ENCODE peak calls at places on chromosomes 16 and 17, in eight cellular contexts. H, I, D, N, E, G, T and M are unnamed samples.

GRCh38 chr17:67779098-67779672 is 46.1 kb upstream of the BPTF start:
- DNase-seq in E (peak; percentile 71), H (peak; percentile 63), T (peak; percentile 42), I (peak; percentile 73), N (peak; percentile 6), G (peak; percentile 45), D (peak; percentile 53), M (peak; percentile 80)

GRCh38 chr16:89099905-89100304 is 6.3 kb downstream of the ACSF3 start:
- DNase-seq in D (no peak), E (no peak), H (no peak), T (no peak), I (no peak), N (no peak), G (no peak), M (no peak)

GRCh38 chr17:2087597-2088211 is 32.8 kb downstream of the HIC1 start:
- DNase-seq in E (no peak), I (no peak), T (no peak), N (peak; percentile 32), H (no peak), D (peak; percentile 87), G (no peak), M (no peak)

GRCh38 chr17:46782250-46782953 is 36.1 kb downstream of the WNT3 start:
- DNase-seq in I (peak; percentile 75), D (no peak), H (no peak), G (peak; percentile 48), N (no peak), E (peak; percentile 81), T (no peak), M (no peak)

GRCh38 chr17:57444632-57445031 is 188.3 kb downstream of the MSI2 start:
- DNase-seq in E (peak; percentile 58), T (no peak), H (no peak), N (no peak), G (no peak), I (no peak), D (peak; percentile 57), M (no peak)

GRCh38 chr17:74054249-74054648 is 149.2 kb upstream of the RPL38 start:
- DNase-seq in I (no peak), E (no peak), N (no peak), T (no peak), G (no peak), D (no peak), H (no peak), M (no peak)

GRCh38 chr17:64781810-64782555 is 119.9 kb upstream of the SMURF2 start:
- DNase-seq in G (no peak), T (no peak), D (no peak), N (no peak), H (no peak), E (no peak), I (no peak), M (no peak)

GRCh38 chr17:76519048-76519614 is 17.9 kb upstream of the RHBDF2 start:
- DNase-seq in I (no peak), N (no peak), T (no peak), D (no peak), E (no peak), G (no peak), H (no peak), M (no peak)

GRCh38 chr17:2090804-2091534 is 36.1 kb downstream of the HIC1 start:
- DNase-seq in G (peak; percentile 96), N (no peak), D (no peak), E (peak; percentile 90), T (peak; percentile 90), H (peak; percentile 93), I (peak; percentile 65), M (peak; percentile 96)

GRCh38 chr17:28967240-28968135 is 16.2 kb upstream of the PHF12 start:
- DNase-seq in I (no peak), G (no peak), T (no peak), E (peak; percentile 73), H (no peak), D (peak; percentile 47), N (no peak), M (no peak)

GRCh38 chr17:67629963-67630320 is 87.8 kb upstream of the NOL11 start:
- DNase-seq in N (no peak), T (peak; percentile 48), I (no peak), D (peak; percentile 72), G (peak; percentile 46), H (peak; percentile 79), E (peak; percentile 45), M (peak; percentile 85)

GRCh38 chr16:67391424-67392300 is 1.6 kb downstream of the TPPP3 start:
- DNase-seq in D (no peak), G (no peak), I (no peak), T (no peak), E (peak; percentile 33), N (no peak), H (peak; percentile 40), M (no peak)

GRCh38 chr17:57751971-57752905 is 7.1 kb upstream of the CCDC182 start:
- DNase-seq in I (no peak), H (no peak), N (no peak), D (peak; percentile 74), G (no peak), T (no peak), E (peak; percentile 87), M (no peak)

GRCh38 chr16:12416136-12416787 is 387.4 kb downstream of the CPPED1 start:
- DNase-seq in H (no peak), N (no peak), I (no peak), G (no peak), D (no peak), T (no peak), E (no peak), M (no peak)